ENCODE peak calls at places on chromosomes 3 and 15, in nine cellular contexts. One of them, this sample, is unnamed.

GRCh38 chr3:155664922-155665695 is 79.8 kb downstream of the PLCH1 start:
- DNase-seq in heart left ventricle: peak
- DNase-seq in body of pancreas: peak
- DNase-seq in IMR-90: peak
- DNase-seq in K562: peak
- DNase-seq in adrenal gland: peak
- DNase-seq in A549: peak
- DNase-seq in HCT116: peak
- DNase-seq in right lobe of liver: no peak
- DNase-seq in this sample: peak

GRCh38 chr15:80480909-80481308 is 76.7 kb downstream of the ARNT2 start:
- DNase-seq in heart left ventricle: peak
- DNase-seq in body of pancreas: peak
- DNase-seq in IMR-90: peak
- DNase-seq in K562: no peak
- DNase-seq in adrenal gland: peak
- DNase-seq in A549: no peak
- DNase-seq in HCT116: no peak
- DNase-seq in right lobe of liver: no peak
- DNase-seq in this sample: peak

GRCh38 chr3:15973930-15974329 is 176.2 kb upstream of the ANKRD28 start:
- DNase-seq in heart left ventricle: no peak
- DNase-seq in body of pancreas: no peak
- DNase-seq in IMR-90: no peak
- DNase-seq in K562: no peak
- DNase-seq in adrenal gland: no peak
- DNase-seq in A549: no peak
- DNase-seq in HCT116: no peak
- DNase-seq in right lobe of liver: no peak
- DNase-seq in this sample: no peak

GRCh38 chr3:137409584-137409983 is 354.5 kb upstream of the SOX14 start:
- DNase-seq in heart left ventricle: no peak
- DNase-seq in body of pancreas: no peak
- DNase-seq in IMR-90: no peak
- DNase-seq in K562: no peak
- DNase-seq in adrenal gland: no peak
- DNase-seq in A549: no peak
- DNase-seq in HCT116: no peak
- DNase-seq in right lobe of liver: no peak
- DNase-seq in this sample: no peak

GRCh38 chr3:12300137-12300536 is 11.3 kb downstream of the PPARG start:
- DNase-seq in heart left ventricle: no peak
- DNase-seq in body of pancreas: no peak
- DNase-seq in IMR-90: no peak
- DNase-seq in K562: no peak
- DNase-seq in adrenal gland: no peak
- DNase-seq in A549: peak
- DNase-seq in HCT116: peak
- DNase-seq in right lobe of liver: no peak
- DNase-seq in this sample: no peak

GRCh38 chr3:173584093-173584833 is 186.7 kb downstream of the NLGN1 start:
- DNase-seq in heart left ventricle: no peak
- DNase-seq in body of pancreas: no peak
- DNase-seq in IMR-90: peak
- DNase-seq in K562: peak
- DNase-seq in adrenal gland: no peak
- DNase-seq in A549: peak
- DNase-seq in HCT116: peak
- DNase-seq in right lobe of liver: no peak
- DNase-seq in this sample: no peak

GRCh38 chr15:20340331-20340811 is 201.2 kb downstream of the GOLGA6L6 start:
- DNase-seq in heart left ventricle: peak
- DNase-seq in body of pancreas: peak
- DNase-seq in IMR-90: peak
- DNase-seq in K562: no peak
- DNase-seq in adrenal gland: peak
- DNase-seq in A549: peak
- DNase-seq in HCT116: no peak
- DNase-seq in right lobe of liver: peak
- DNase-seq in this sample: peak

GRCh38 chr3:146598486-146598885 is 6.7 kb downstream of the PLSCR5 start:
- DNase-seq in heart left ventricle: no peak
- DNase-seq in body of pancreas: no peak
- DNase-seq in IMR-90: no peak
- DNase-seq in K562: no peak
- DNase-seq in adrenal gland: no peak
- DNase-seq in A549: no peak
- DNase-seq in HCT116: no peak
- DNase-seq in right lobe of liver: no peak
- DNase-seq in this sample: no peak

GRCh38 chr3:14836049-14836468 is 17.3 kb downstream of the FGD5 start:
- DNase-seq in heart left ventricle: peak
- DNase-seq in body of pancreas: peak
- DNase-seq in IMR-90: no peak
- DNase-seq in K562: peak
- DNase-seq in adrenal gland: peak
- DNase-seq in A549: no peak
- DNase-seq in HCT116: no peak
- DNase-seq in right lobe of liver: no peak
- DNase-seq in this sample: peak

GRCh38 chr3:79844176-79844575 is 76.4 kb upstream of the ROBO1 start:
- DNase-seq in heart left ventricle: no peak
- DNase-seq in body of pancreas: no peak
- DNase-seq in IMR-90: no peak
- DNase-seq in K562: no peak
- DNase-seq in adrenal gland: no peak
- DNase-seq in A549: no peak
- DNase-seq in HCT116: no peak
- DNase-seq in right lobe of liver: no peak
- DNase-seq in this sample: no peak

GRCh38 chr3:127728417-127728816 is 55.7 kb downstream of the ABTB1 start:
- DNase-seq in heart left ventricle: no peak
- DNase-seq in body of pancreas: peak
- DNase-seq in IMR-90: peak
- DNase-seq in K562: no peak
- DNase-seq in adrenal gland: no peak
- DNase-seq in A549: no peak
- DNase-seq in HCT116: no peak
- DNase-seq in right lobe of liver: no peak
- DNase-seq in this sample: no peak

DNA sequence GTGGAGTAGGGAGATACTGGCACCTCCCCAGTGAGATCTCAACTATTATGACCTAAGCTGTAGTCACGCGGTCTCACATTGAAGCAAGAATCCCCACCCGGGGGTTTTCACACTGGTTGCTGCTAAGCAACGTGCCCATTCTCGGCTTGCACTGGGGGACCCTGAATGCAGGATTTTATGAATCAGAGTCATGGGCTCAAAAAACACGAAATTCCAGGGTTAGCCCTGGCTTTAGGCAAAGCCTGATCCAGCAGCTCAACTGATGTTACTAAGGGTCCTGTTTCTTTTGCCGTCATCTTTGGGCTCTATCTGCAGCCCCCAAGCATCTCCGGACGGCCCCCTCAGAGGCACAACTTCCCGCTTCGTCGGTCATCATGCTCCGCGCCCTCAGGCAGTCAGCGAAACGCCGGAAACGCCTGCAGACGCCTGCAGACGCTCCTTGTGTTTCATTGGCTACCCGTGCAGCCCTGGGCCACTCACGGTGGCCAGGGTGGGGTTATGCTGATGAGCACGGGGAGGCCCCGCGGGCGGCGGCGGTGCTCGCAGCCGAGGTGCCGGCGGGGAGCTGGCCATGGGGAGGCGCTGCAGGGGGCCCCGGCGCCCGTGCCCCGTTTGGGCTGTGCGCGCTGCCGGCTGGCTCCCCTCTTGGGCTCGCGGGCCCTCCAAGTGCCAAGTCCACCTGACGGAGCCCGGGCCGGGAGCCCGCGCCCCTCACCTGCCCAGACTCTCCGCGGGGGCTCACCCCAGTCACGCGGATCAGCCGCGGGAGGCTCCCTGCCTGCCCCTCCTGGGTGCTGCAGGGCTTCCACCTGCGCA is 25.8 kb downstream of the EFCC1 start:
- DNase-seq in heart left ventricle: peak
- DNase-seq in body of pancreas: peak
- DNase-seq in IMR-90: peak
- DNase-seq in K562: peak
- DNase-seq in adrenal gland: peak
- DNase-seq in A549: peak
- DNase-seq in HCT116: peak
- DNase-seq in right lobe of liver: peak
- DNase-seq in this sample: peak
- TF ChIP-seq POLR2A in heart left ventricle: peak
- TF ChIP-seq POLR2A in body of pancreas: peak
- TF ChIP-seq POLR2A in IMR-90: no peak
- TF ChIP-seq POLR2A in K562: peak
- TF ChIP-seq POLR2A in adrenal gland: no peak
- TF ChIP-seq POLR2A in A549: peak
- TF ChIP-seq POLR2A in HCT116: peak
- TF ChIP-seq POLR2A in right lobe of liver: peak
- TF ChIP-seq POLR2A in this sample: no peak

DNA sequence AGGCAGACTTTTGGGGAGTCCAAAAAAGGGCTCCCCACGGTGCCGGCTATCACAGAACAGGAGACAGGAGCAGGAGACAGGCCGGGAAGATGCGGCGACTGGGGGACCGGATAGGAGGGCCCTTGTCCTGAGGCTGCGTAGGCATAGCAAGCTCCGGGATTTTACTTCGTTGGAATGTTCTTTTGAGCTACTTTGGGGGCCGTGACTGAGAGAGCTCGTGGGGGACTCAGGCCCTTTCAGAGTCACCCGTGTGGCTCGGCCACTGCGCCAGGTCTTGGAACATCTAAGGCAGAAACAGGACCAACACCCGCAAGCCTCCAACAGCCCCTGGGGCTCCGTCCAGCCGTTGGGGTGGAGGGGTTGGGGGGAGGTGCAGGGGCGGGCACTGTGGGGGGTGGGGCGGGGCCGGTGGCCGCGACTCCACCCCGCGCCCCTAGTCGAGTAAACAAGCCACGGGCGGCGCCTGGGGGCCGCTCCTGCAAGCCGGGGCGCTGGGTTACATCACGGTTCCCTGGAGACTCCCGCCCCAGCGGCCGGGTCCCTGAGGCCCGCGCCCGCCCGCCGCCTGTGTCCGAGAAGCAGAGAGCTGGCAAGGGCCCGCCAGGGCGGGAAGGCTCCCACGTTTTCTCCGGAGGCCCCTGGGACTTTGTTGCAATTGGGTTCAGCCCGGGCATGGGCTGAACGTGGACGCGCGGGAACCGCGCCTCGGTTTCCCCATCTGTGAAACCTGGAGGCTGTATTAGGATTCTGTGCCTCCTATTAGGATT is 23.3 kb upstream of the C15orf39 start:
- DNase-seq in heart left ventricle: peak
- DNase-seq in body of pancreas: peak
- DNase-seq in IMR-90: no peak
- DNase-seq in K562: peak
- DNase-seq in adrenal gland: no peak
- DNase-seq in A549: no peak
- DNase-seq in HCT116: no peak
- DNase-seq in right lobe of liver: peak
- DNase-seq in this sample: peak
- TF ChIP-seq POLR2A in heart left ventricle: no peak
- TF ChIP-seq POLR2A in body of pancreas: peak
- TF ChIP-seq POLR2A in IMR-90: no peak
- TF ChIP-seq POLR2A in K562: no peak
- TF ChIP-seq POLR2A in adrenal gland: no peak
- TF ChIP-seq POLR2A in A549: no peak
- TF ChIP-seq POLR2A in HCT116: no peak
- TF ChIP-seq POLR2A in right lobe of liver: no peak
- TF ChIP-seq POLR2A in this sample: no peak

GRCh38 chr3:45605569-45605968 is 11.0 kb downstream of the LIMD1 start:
- DNase-seq in heart left ventricle: no peak
- DNase-seq in body of pancreas: no peak
- DNase-seq in IMR-90: no peak
- DNase-seq in K562: no peak
- DNase-seq in adrenal gland: no peak
- DNase-seq in A549: no peak
- DNase-seq in HCT116: no peak
- DNase-seq in right lobe of liver: no peak
- DNase-seq in this sample: no peak

GRCh38 chr3:45603226-45603625 is 8.7 kb downstream of the LIMD1 start:
- DNase-seq in heart left ventricle: no peak
- DNase-seq in body of pancreas: no peak
- DNase-seq in IMR-90: no peak
- DNase-seq in K562: no peak
- DNase-seq in adrenal gland: no peak
- DNase-seq in A549: no peak
- DNase-seq in HCT116: no peak
- DNase-seq in right lobe of liver: no peak
- DNase-seq in this sample: no peak

GRCh38 chr3:45604066-45604465 is 9.5 kb downstream of the LIMD1 start:
- DNase-seq in heart left ventricle: no peak
- DNase-seq in body of pancreas: no peak
- DNase-seq in IMR-90: no peak
- DNase-seq in K562: no peak
- DNase-seq in adrenal gland: no peak
- DNase-seq in A549: no peak
- DNase-seq in HCT116: no peak
- DNase-seq in right lobe of liver: no peak
- DNase-seq in this sample: no peak

GRCh38 chr3:45604999-45605398 is 10.4 kb downstream of the LIMD1 start:
- DNase-seq in heart left ventricle: no peak
- DNase-seq in body of pancreas: no peak
- DNase-seq in IMR-90: no peak
- DNase-seq in K562: no peak
- DNase-seq in adrenal gland: no peak
- DNase-seq in A549: no peak
- DNase-seq in HCT116: no peak
- DNase-seq in right lobe of liver: no peak
- DNase-seq in this sample: no peak

DNA sequence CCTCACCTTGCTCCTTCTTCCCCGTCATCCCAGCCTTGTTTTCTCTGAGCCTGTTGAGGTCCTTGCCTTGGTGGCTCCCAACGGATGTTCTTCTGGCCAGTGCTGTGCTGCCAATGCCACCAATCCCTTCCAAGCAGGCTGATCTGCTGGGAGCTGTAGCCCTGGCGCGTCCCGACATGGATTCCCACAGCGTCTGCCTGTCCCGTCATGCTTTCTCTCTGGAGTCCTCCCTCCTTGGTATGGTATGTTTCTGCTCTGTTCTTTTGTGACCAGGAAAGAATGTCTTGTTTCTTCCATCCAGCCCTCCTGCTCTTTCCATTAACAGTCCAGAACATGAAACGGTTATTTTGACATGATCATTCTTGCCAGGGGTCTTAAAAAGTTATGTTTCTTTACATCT is 10.0 kb downstream of the LIMD1 start:
- DNase-seq in heart left ventricle: no peak
- DNase-seq in body of pancreas: no peak
- DNase-seq in IMR-90: no peak
- DNase-seq in K562: no peak
- DNase-seq in adrenal gland: no peak
- DNase-seq in A549: no peak
- DNase-seq in HCT116: no peak
- DNase-seq in right lobe of liver: no peak
- DNase-seq in this sample: no peak
- TF ChIP-seq POLR2A in heart left ventricle: no peak
- TF ChIP-seq POLR2A in body of pancreas: no peak
- TF ChIP-seq POLR2A in IMR-90: no peak
- TF ChIP-seq POLR2A in K562: no peak
- TF ChIP-seq POLR2A in adrenal gland: no peak
- TF ChIP-seq POLR2A in A549: no peak
- TF ChIP-seq POLR2A in HCT116: no peak
- TF ChIP-seq POLR2A in right lobe of liver: no peak
- TF ChIP-seq POLR2A in this sample: no peak

GRCh38 chr3:119579366-119580147 is at the start of gene ADPRH:
- DNase-seq in heart left ventricle: peak
- DNase-seq in body of pancreas: peak
- DNase-seq in IMR-90: peak
- DNase-seq in K562: peak
- DNase-seq in adrenal gland: peak
- DNase-seq in A549: peak
- DNase-seq in HCT116: peak
- DNase-seq in right lobe of liver: peak
- DNase-seq in this sample: peak
- TF ChIP-seq POLR2A in heart left ventricle: peak
- TF ChIP-seq POLR2A in body of pancreas: peak
- TF ChIP-seq POLR2A in IMR-90: no peak
- TF ChIP-seq POLR2A in K562: peak
- TF ChIP-seq POLR2A in adrenal gland: peak
- TF ChIP-seq POLR2A in A549: peak
- TF ChIP-seq POLR2A in HCT116: no peak
- TF ChIP-seq POLR2A in right lobe of liver: peak
- TF ChIP-seq POLR2A in this sample: no peak